ENCODE peak calls at places on chromosomes 7 and 10, in nine cellular contexts. B is NAMALWA; N is upper lobe of right lung; Q is NB4; X is activated T-helper 9 cell treated with anti-CD3 and anti-CD28 coated beads, Interleukin-2, amount 50 U/mL, for 16 hours; J is AG04450; F is ELR; A is smooth muscle cell of the brain vasculature; T is heart left ventricle. I is an unnamed sample.

GRCh38 chr7:27080844-27081423 is 14.9 kb downstream of the HOXA1 start:
- DNase-seq in B (no peak), N (no peak), Q (no peak), X (no peak), J (no peak), F (peak; percentile 66), A (no peak), T (no peak), I (peak; percentile 44)

GRCh38 chr10:3292601-3293000 is 120.0 kb upstream of the PITRM1 start:
- DNase-seq in B (no peak), N (no peak), Q (no peak), X (no peak), J (no peak), F (no peak), A (no peak), T (no peak), I (peak; percentile 74)

GRCh38 chr10:5811387-5811821 is 1.8 kb downstream of the GDI2 start:
- DNase-seq in B (peak; percentile 44), N (no peak), Q (peak; percentile 31), X (no peak), J (no peak), F (peak; percentile 59), A (no peak), T (no peak), I (peak; percentile 19)

GRCh38 chr7:46972205-46972604 is 609.7 kb downstream of the TNS3 start:
- DNase-seq in B (no peak), N (no peak), Q (no peak), X (no peak), J (peak; percentile 30), F (peak; percentile 91), A (peak; percentile 15), T (no peak), I (peak; percentile 48)

GRCh38 chr7:150003304-150003810 is 129.6 kb downstream of the ATP6V0E2 start:
- DNase-seq in B (peak; percentile 8), N (no peak), Q (peak; percentile 8), X (no peak), J (no peak), F (no peak), A (no peak), T (no peak), I (no peak)

GRCh38 chr10:48418189-48418588 is 111.7 kb downstream of the MAPK8 start:
- DNase-seq in B (no peak), N (no peak), Q (no peak), X (no peak), J (no peak), F (no peak), A (no peak), T (no peak), I (no peak)

GRCh38 chr7:98398567-98399372 is 2.1 kb downstream of the BAIAP2L1 start:
- DNase-seq in B (no peak), N (no peak), Q (no peak), X (no peak), J (no peak), F (no peak), A (no peak), T (no peak), I (no peak)

GRCh38 chr10:128189176-128189575 is 63.0 kb upstream of the MKI67 start:
- DNase-seq in B (no peak), N (no peak), Q (no peak), X (no peak), J (no peak), F (no peak), A (no peak), T (no peak), I (no peak)

GRCh38 chr10:71218046-71218832 is 5.9 kb downstream of the UNC5B start:
- DNase-seq in B (no peak), N (peak; percentile 47), Q (no peak), X (no peak), J (no peak), F (peak; percentile 56), A (no peak), T (peak; percentile 40), I (no peak)

GRCh38 chr10:11150255-11150731 is 132.6 kb downstream of the CELF2 start:
- DNase-seq in B (no peak), N (no peak), Q (no peak), X (no peak), J (no peak), F (no peak), A (no peak), T (no peak), I (no peak)

GRCh38 chr10:26323219-26323618 is 106.6 kb downstream of the GAD2 start:
- DNase-seq in B (no peak), N (no peak), Q (no peak), X (no peak), J (no peak), F (no peak), A (no peak), T (no peak), I (no peak)

GRCh38 chr7:127713758-127714157 is 61.8 kb downstream of the SND1 start:
- DNase-seq in B (no peak), N (no peak), Q (no peak), X (no peak), J (no peak), F (no peak), A (no peak), T (no peak), I (no peak)

GRCh38 chr10:49742683-49743463 is 19.2 kb downstream of the OGDHL start:
- DNase-seq in B (no peak), N (no peak), Q (no peak), X (no peak), J (no peak), F (no peak), A (no peak), T (no peak), I (peak; percentile 41)

GRCh38 chr7:149529136-149529718 is 31.6 kb upstream of the ZNF746 start:
- DNase-seq in B (no peak), N (no peak), Q (peak; percentile 28), X (no peak), J (no peak), F (no peak), A (no peak), T (no peak), I (no peak)

GRCh38 chr7:4610768-4611467 is 71.2 kb upstream of the FOXK1 start:
- DNase-seq in B (peak; percentile 84), N (no peak), Q (peak; percentile 81), X (peak; percentile 9), J (no peak), F (peak; percentile 76), A (peak; percentile 50), T (peak; percentile 48), I (no peak)

GRCh38 chr10:133537551-133538545 is 10.7 kb downstream of the CYP2E1 start:
- DNase-seq in B (no peak), N (no peak), Q (no peak), X (no peak), J (no peak), F (no peak), A (no peak), T (no peak), I (no peak)

GRCh38 chr7:33760146-33760545 is 145.2 kb upstream of the BMPER start:
- DNase-seq in B (no peak), N (no peak), Q (no peak), X (no peak), J (no peak), F (no peak), A (no peak), T (no peak), I (no peak)

GRCh38 chr7:17986826-17987225 is 40.8 kb downstream of the PRPS1L1 start:
- DNase-seq in B (no peak), N (no peak), Q (no peak), X (no peak), J (peak; percentile 63), F (peak; percentile 86), A (no peak), T (no peak), I (no peak)

GRCh38 chr10:79445708-79446450 is 455 bp upstream of the ZCCHC24 start:
- DNase-seq in B (peak; percentile 91), N (peak; percentile 99), Q (peak; percentile 99), X (peak; percentile 92), J (peak; percentile 97), F (peak; percentile 98), A (peak; percentile 99), T (peak; percentile 98), I (peak; percentile 99)

GRCh38 chr7:157514746-157515145 is 177.9 kb downstream of the DNAJB6 start:
- DNase-seq in B (no peak), N (peak; percentile 25), Q (no peak), X (no peak), J (no peak), F (no peak), A (no peak), T (no peak), I (no peak)